ENCODE peak calls at places on chromosomes 1 and 21, in four cellular contexts. N, L, D and R are unnamed samples.

GRCh38 chr1:245322673-245323072 is 167.9 kb downstream of the KIF26B start:
- DNase-seq in N (no peak), L (no peak), D (no peak), R (no peak)

GRCh38 chr1:180168786-180169640 is 14.3 kb downstream of the QSOX1 start:
- DNase-seq in N (no peak), L (no peak), D (no peak), R (peak; percentile 60)

GRCh38 chr21:45362077-45362747 is 42.8 kb upstream of the COL18A1 start:
- DNase-seq in N (no peak), L (no peak), D (no peak), R (no peak)

GRCh38 chr1:231040019-231040799 is at the start of gene FAM89A:
- DNase-seq in N (peak; percentile 48), L (peak; percentile 79), D (no peak), R (peak; percentile 51)

GRCh38 chr1:22600071-22600816 is 36.2 kb upstream of the C1QA start:
- DNase-seq in N (no peak), L (no peak), D (no peak), R (peak; percentile 50)

GRCh38 chr1:201228011-201228983 is 37.7 kb downstream of the IGFN1 start:
- DNase-seq in N (peak; percentile 0), L (peak; percentile 55), D (no peak), R (no peak)

GRCh38 chr21:45438391-45439145 is 33.6 kb downstream of the COL18A1 start:
- DNase-seq in N (no peak), L (no peak), D (no peak), R (no peak)

GRCh38 chr1:247332215-247332900 is 691 bp upstream of the ZNF496 start:
- DNase-seq in N (peak; percentile 27), L (no peak), D (peak; percentile 15), R (peak; percentile 73)

GRCh38 chr1:46333300-46334029 is 7.1 kb upstream of the NSUN4 start:
- DNase-seq in N (no peak), L (no peak), D (no peak), R (no peak)

GRCh38 chr1:228245111-228245510 is 37.3 kb downstream of the OBSCN start:
- DNase-seq in N (no peak), L (peak; percentile 25), D (no peak), R (no peak)

GRCh38 chr1:31523012-31523411 is 53.3 kb upstream of the TINAGL1 start:
- DNase-seq in N (no peak), L (no peak), D (no peak), R (no peak)

GRCh38 chr1:9792156-9793042 is 31.4 kb downstream of the CLSTN1 start:
- DNase-seq in N (no peak), L (no peak), D (no peak), R (peak; percentile 35)

GRCh38 chr1:21249940-21250493 is 40.2 kb downstream of the ECE1 start:
- DNase-seq in N (no peak), L (no peak), D (no peak), R (no peak)

GRCh38 chr21:35504277-35504676 is 455.2 kb upstream of the RUNX1 start:
- DNase-seq in N (no peak), L (no peak), D (no peak), R (no peak)

GRCh38 chr1:228457396-228458176 is 29.6 kb upstream of the RNF187 start:
- DNase-seq in N (peak; percentile 96), L (peak; percentile 89), D (peak; percentile 87), R (peak; percentile 94)

GRCh38 chr1:232620356-232620841 is 9.5 kb downstream of the SIPA1L2 start:
- DNase-seq in N (peak; percentile 86), L (no peak), D (peak; percentile 19), R (no peak)